ENCODE peak calls at places on chromosomes 3 and 15, in seven cellular contexts. One of them, this sample, is unnamed. For H3K4me1 and H3K9me3, the result is how much of the 10 kb centered on the place peaks cover.

GRCh38 chr15:40238481-40238926 is 359 bp upstream of the PAK6 start:
- DNase-seq in left ventricle myocardium inferior: no peak
- DNase-seq in aorta: no peak
- DNase-seq in ovary: no peak
- DNase-seq in CD8-positive, alpha-beta memory T cell: no peak
- DNase-seq in Peyer's patch: peak
- DNase-seq in lower lobe of right lung: no peak
- DNase-seq in this sample: no peak

GRCh38 chr15:63481105-63481810 is 23.1 kb upstream of the USP3 start:
- DNase-seq in aorta: no peak
- DNase-seq in left ventricle myocardium inferior: no peak
- DNase-seq in CD8-positive, alpha-beta memory T cell: no peak
- DNase-seq in ovary: no peak
- DNase-seq in lower lobe of right lung: no peak
- DNase-seq in Peyer's patch: peak
- DNase-seq in this sample: no peak

GRCh38 chr3:82133070-82133606 is 371.7 kb upstream of the GBE1 start:
- DNase-seq in left ventricle myocardium inferior: peak
- DNase-seq in lower lobe of right lung: peak
- DNase-seq in aorta: peak
- DNase-seq in CD8-positive, alpha-beta memory T cell: peak
- DNase-seq in ovary: peak
- DNase-seq in Peyer's patch: peak
- DNase-seq in this sample: peak

GRCh38 chr15:67149859-67150824 is 84.7 kb downstream of the SMAD3 start:
- DNase-seq in lower lobe of right lung: no peak
- DNase-seq in aorta: peak
- DNase-seq in ovary: peak
- DNase-seq in Peyer's patch: peak
- DNase-seq in CD8-positive, alpha-beta memory T cell: no peak
- DNase-seq in left ventricle myocardium inferior: peak
- DNase-seq in this sample: no peak

GRCh38 chr3:14289590-14290453 is 111.2 kb downstream of the LSM3 start:
- DNase-seq in aorta: no peak
- DNase-seq in left ventricle myocardium inferior: no peak
- DNase-seq in ovary: no peak
- DNase-seq in lower lobe of right lung: no peak
- DNase-seq in Peyer's patch: peak
- DNase-seq in CD8-positive, alpha-beta memory T cell: no peak
- DNase-seq in this sample: no peak

GRCh38 chr3:197234947-197235914 is 63.2 kb downstream of the DLG1 start:
- DNase-seq in Peyer's patch: no peak
- DNase-seq in left ventricle myocardium inferior: no peak
- DNase-seq in aorta: no peak
- DNase-seq in lower lobe of right lung: no peak
- DNase-seq in ovary: no peak
- DNase-seq in CD8-positive, alpha-beta memory T cell: no peak
- DNase-seq in this sample: no peak

GRCh38 chr3:122004123-122004522 is 17.9 kb downstream of the ILDR1 start:
- DNase-seq in left ventricle myocardium inferior: no peak
- DNase-seq in lower lobe of right lung: no peak
- DNase-seq in Peyer's patch: no peak
- DNase-seq in CD8-positive, alpha-beta memory T cell: no peak
- DNase-seq in aorta: no peak
- DNase-seq in ovary: no peak
- DNase-seq in this sample: no peak

GRCh38 chr15:32942286-32942927 is 224.6 kb downstream of the GREM1 start:
- DNase-seq in ovary: no peak
- DNase-seq in lower lobe of right lung: no peak
- DNase-seq in Peyer's patch: no peak
- DNase-seq in aorta: no peak
- DNase-seq in CD8-positive, alpha-beta memory T cell: no peak
- DNase-seq in left ventricle myocardium inferior: no peak
- DNase-seq in this sample: no peak

GRCh38 chr15:42584031-42584765 is 8.8 kb downstream of the STARD9 start:
- DNase-seq in Peyer's patch: no peak
- DNase-seq in left ventricle myocardium inferior: no peak
- DNase-seq in aorta: no peak
- DNase-seq in lower lobe of right lung: no peak
- DNase-seq in CD8-positive, alpha-beta memory T cell: no peak
- DNase-seq in ovary: no peak
- DNase-seq in this sample: no peak

GRCh38 chr3:127959873-127960272 is 44.8 kb downstream of the KBTBD12 start:
- DNase-seq in aorta: no peak
- DNase-seq in CD8-positive, alpha-beta memory T cell: no peak
- DNase-seq in lower lobe of right lung: no peak
- DNase-seq in left ventricle myocardium inferior: no peak
- DNase-seq in ovary: no peak
- DNase-seq in Peyer's patch: no peak
- DNase-seq in this sample: no peak

GRCh38 chr3:106065831-106066230 is 197.0 kb upstream of the CBLB start:
- DNase-seq in Peyer's patch: no peak
- DNase-seq in CD8-positive, alpha-beta memory T cell: no peak
- DNase-seq in aorta: no peak
- DNase-seq in left ventricle myocardium inferior: no peak
- DNase-seq in ovary: no peak
- DNase-seq in lower lobe of right lung: no peak
- DNase-seq in this sample: no peak

GRCh38 chr3:31370681-31371080 is 162.0 kb upstream of the STT3B start:
- DNase-seq in CD8-positive, alpha-beta memory T cell: no peak
- DNase-seq in Peyer's patch: no peak
- DNase-seq in lower lobe of right lung: no peak
- DNase-seq in left ventricle myocardium inferior: no peak
- DNase-seq in ovary: no peak
- DNase-seq in aorta: no peak
- DNase-seq in this sample: no peak

GRCh38 chr15:89785771-89786135 is 9.6 kb downstream of the MESP2 start:
- DNase-seq in Peyer's patch: no peak
- DNase-seq in CD8-positive, alpha-beta memory T cell: no peak
- DNase-seq in ovary: no peak
- DNase-seq in lower lobe of right lung: no peak
- DNase-seq in left ventricle myocardium inferior: no peak
- DNase-seq in aorta: no peak
- DNase-seq in this sample: no peak

GRCh38 chr3:148930785-148931184 is 60.6 kb upstream of the GYG1 start:
- DNase-seq in Peyer's patch: no peak
- DNase-seq in ovary: no peak
- DNase-seq in lower lobe of right lung: no peak
- DNase-seq in left ventricle myocardium inferior: no peak
- DNase-seq in CD8-positive, alpha-beta memory T cell: no peak
- DNase-seq in aorta: no peak
- DNase-seq in this sample: no peak

GRCh38 chr15:70198441-70199123 is 100.9 kb upstream of the TLE3 start:
- DNase-seq in ovary: no peak
- DNase-seq in CD8-positive, alpha-beta memory T cell: no peak
- DNase-seq in aorta: no peak
- DNase-seq in lower lobe of right lung: no peak
- DNase-seq in Peyer's patch: no peak
- DNase-seq in left ventricle myocardium inferior: no peak
- DNase-seq in this sample: no peak

GRCh38 chr3:81734742-81735141 is 26.7 kb downstream of the GBE1 start:
- DNase-seq in ovary: no peak
- DNase-seq in Peyer's patch: no peak
- DNase-seq in aorta: no peak
- DNase-seq in left ventricle myocardium inferior: no peak
- DNase-seq in lower lobe of right lung: no peak
- DNase-seq in CD8-positive, alpha-beta memory T cell: no peak
- DNase-seq in this sample: no peak

GRCh38 chr3:78875851-78876250 is 891.9 kb downstream of the ROBO1 start:
- DNase-seq in left ventricle myocardium inferior: no peak
- DNase-seq in CD8-positive, alpha-beta memory T cell: no peak
- DNase-seq in ovary: no peak
- DNase-seq in aorta: no peak
- DNase-seq in Peyer's patch: no peak
- DNase-seq in lower lobe of right lung: no peak
- DNase-seq in this sample: no peak

GRCh38 chr3:149919509-149919908 is 51.2 kb downstream of the PFN2 start:
- DNase-seq in lower lobe of right lung: no peak
- DNase-seq in CD8-positive, alpha-beta memory T cell: no peak
- DNase-seq in ovary: no peak
- DNase-seq in Peyer's patch: no peak
- DNase-seq in left ventricle myocardium inferior: no peak
- DNase-seq in aorta: no peak
- DNase-seq in this sample: no peak

GRCh38 chr3:152298393-152299242 is 29.9 kb downstream of the MBNL1 start:
- DNase-seq in CD8-positive, alpha-beta memory T cell: peak
- DNase-seq in Peyer's patch: peak
- DNase-seq in lower lobe of right lung: no peak
- DNase-seq in aorta: no peak
- DNase-seq in left ventricle myocardium inferior: peak
- DNase-seq in ovary: peak
- DNase-seq in this sample: peak

GRCh38 chr15:63497642-63498100 is 6.7 kb upstream of the USP3 start:
- DNase-seq in left ventricle myocardium inferior: peak
- DNase-seq in ovary: no peak
- DNase-seq in Peyer's patch: peak
- DNase-seq in CD8-positive, alpha-beta memory T cell: peak
- DNase-seq in lower lobe of right lung: peak
- DNase-seq in aorta: peak
- DNase-seq in this sample: no peak

DNA sequence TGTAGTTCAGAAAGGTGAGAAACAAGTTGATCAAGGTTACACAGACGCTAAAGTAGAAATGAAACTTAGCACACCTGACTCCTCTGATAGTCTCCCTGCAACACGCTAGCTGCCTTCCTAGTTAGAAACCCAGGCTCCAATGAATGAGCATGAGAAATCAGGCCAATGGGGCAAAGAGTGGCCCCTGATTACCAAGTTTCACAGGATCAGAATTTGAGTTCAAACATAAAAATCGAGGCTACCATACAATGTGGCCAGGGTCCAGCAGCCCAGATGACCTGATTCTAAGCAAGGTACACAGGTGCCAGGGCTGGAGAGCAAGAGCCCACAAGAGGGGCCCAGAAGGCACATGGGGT is 7.7 kb downstream of the PLD1 start:
- DNase-seq in Peyer's patch: no peak
- DNase-seq in aorta: no peak
- DNase-seq in CD8-positive, alpha-beta memory T cell: no peak
- DNase-seq in lower lobe of right lung: no peak
- DNase-seq in ovary: no peak
- DNase-seq in left ventricle myocardium inferior: no peak
- DNase-seq in this sample: no peak
- H3K4me1 ChIP-seq in Peyer's patch: under half
- H3K4me1 ChIP-seq in aorta: under half
- H3K4me1 ChIP-seq in CD8-positive, alpha-beta memory T cell: under half
- H3K4me1 ChIP-seq in lower lobe of right lung: half or more
- H3K4me1 ChIP-seq in ovary: under half
- H3K4me1 ChIP-seq in left ventricle myocardium inferior: half or more
- H3K4me1 ChIP-seq in this sample: under half

DNA sequence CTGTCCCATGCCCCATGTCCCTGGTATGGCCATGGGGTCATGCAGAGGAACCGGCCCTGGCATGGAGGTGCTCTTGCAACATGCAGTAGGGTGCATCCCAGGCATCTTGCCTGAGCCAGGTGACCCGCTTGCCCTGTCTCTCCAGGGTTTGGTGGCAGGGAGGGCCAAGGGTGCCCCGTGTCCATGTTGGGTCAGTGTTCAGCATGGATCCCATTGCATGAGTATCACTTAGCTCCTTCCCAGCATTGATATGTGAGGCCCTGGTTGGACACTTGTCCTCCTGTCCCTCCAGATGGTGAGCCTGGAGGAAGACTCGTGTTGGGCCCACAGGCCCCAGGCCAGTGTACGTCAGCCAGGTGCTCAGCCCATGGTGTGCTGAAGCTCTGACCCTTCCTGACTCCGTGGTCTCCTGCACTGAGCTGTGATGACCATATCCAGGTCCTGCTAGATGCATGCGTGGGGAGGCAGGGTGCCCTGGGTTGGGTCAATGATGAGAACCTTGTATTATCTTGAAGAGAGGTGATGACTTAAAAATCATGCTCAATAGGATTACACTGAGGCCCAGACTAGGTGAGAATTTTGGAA is 205.0 kb downstream of the UBE3A start:
- DNase-seq in ovary: no peak
- DNase-seq in Peyer's patch: no peak
- DNase-seq in left ventricle myocardium inferior: no peak
- DNase-seq in CD8-positive, alpha-beta memory T cell: no peak
- DNase-seq in lower lobe of right lung: no peak
- DNase-seq in aorta: no peak
- DNase-seq in this sample: no peak
- H3K9me3 ChIP-seq in ovary: under half
- H3K9me3 ChIP-seq in Peyer's patch: under half
- H3K9me3 ChIP-seq in left ventricle myocardium inferior: under half
- H3K9me3 ChIP-seq in CD8-positive, alpha-beta memory T cell: under half
- H3K9me3 ChIP-seq in lower lobe of right lung: under half
- H3K9me3 ChIP-seq in aorta: under half
- H3K9me3 ChIP-seq in this sample: under half

GRCh38 chr3:50243552-50243895 is 7.5 kb downstream of the GNAI2 start:
- DNase-seq in Peyer's patch: no peak
- DNase-seq in lower lobe of right lung: no peak
- DNase-seq in ovary: no peak
- DNase-seq in CD8-positive, alpha-beta memory T cell: no peak
- DNase-seq in left ventricle myocardium inferior: no peak
- DNase-seq in aorta: no peak
- DNase-seq in this sample: no peak

GRCh38 chr3:50242778-50243551 is 7.0 kb downstream of the GNAI2 start:
- DNase-seq in lower lobe of right lung: peak
- DNase-seq in ovary: peak
- DNase-seq in left ventricle myocardium inferior: peak
- DNase-seq in aorta: peak
- DNase-seq in Peyer's patch: peak
- DNase-seq in CD8-positive, alpha-beta memory T cell: peak
- DNase-seq in this sample: peak

GRCh38 chr3:50242371-50242770 is 6.4 kb downstream of the GNAI2 start:
- DNase-seq in aorta: no peak
- DNase-seq in ovary: no peak
- DNase-seq in left ventricle myocardium inferior: no peak
- DNase-seq in lower lobe of right lung: no peak
- DNase-seq in Peyer's patch: no peak
- DNase-seq in CD8-positive, alpha-beta memory T cell: no peak
- DNase-seq in this sample: no peak

GRCh38 chr3:50239649-50240048 is 3.6 kb downstream of the GNAI2 start:
- DNase-seq in left ventricle myocardium inferior: no peak
- DNase-seq in ovary: no peak
- DNase-seq in aorta: no peak
- DNase-seq in CD8-positive, alpha-beta memory T cell: no peak
- DNase-seq in Peyer's patch: no peak
- DNase-seq in lower lobe of right lung: no peak
- DNase-seq in this sample: no peak

DNA sequence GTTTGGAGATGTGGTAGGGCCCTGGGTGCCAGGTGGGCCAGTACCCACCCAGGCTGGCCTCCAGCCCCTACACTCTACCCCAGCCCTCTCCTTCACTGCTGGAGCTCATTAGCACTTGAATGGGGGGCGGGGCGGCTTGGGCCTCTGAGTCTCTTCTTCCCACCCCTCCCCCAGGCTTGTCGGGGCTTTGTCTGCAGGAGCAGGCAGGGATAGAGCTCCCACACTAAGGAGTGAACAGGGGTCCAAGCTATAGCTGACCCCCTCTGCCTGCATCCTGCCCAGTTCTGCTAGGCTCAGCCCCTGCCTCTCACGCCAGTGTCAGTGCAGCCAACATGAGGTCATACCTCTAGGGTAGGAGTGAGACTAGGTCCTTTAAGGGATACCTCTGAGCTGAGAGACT is 5.2 kb downstream of the GNAI2 start:
- DNase-seq in left ventricle myocardium inferior: no peak
- DNase-seq in CD8-positive, alpha-beta memory T cell: no peak
- DNase-seq in Peyer's patch: no peak
- DNase-seq in ovary: no peak
- DNase-seq in aorta: no peak
- DNase-seq in lower lobe of right lung: no peak
- DNase-seq in this sample: no peak
- H3K4me3 ChIP-seq in left ventricle myocardium inferior: peak
- H3K4me3 ChIP-seq in CD8-positive, alpha-beta memory T cell: no peak
- H3K4me3 ChIP-seq in Peyer's patch: no peak
- H3K4me3 ChIP-seq in ovary: no peak
- H3K4me3 ChIP-seq in aorta: no peak
- H3K4me3 ChIP-seq in lower lobe of right lung: peak
- H3K4me3 ChIP-seq in this sample: no peak

GRCh38 chr3:184320099-184320445 is 5.7 kb downstream of the EIF4G1 start:
- DNase-seq in ovary: peak
- DNase-seq in aorta: peak
- DNase-seq in Peyer's patch: peak
- DNase-seq in CD8-positive, alpha-beta memory T cell: no peak
- DNase-seq in lower lobe of right lung: peak
- DNase-seq in left ventricle myocardium inferior: peak
- DNase-seq in this sample: peak
- H3K4me1 ChIP-seq in ovary: under half
- H3K4me1 ChIP-seq in aorta: under half
- H3K4me1 ChIP-seq in Peyer's patch: under half
- H3K4me1 ChIP-seq in CD8-positive, alpha-beta memory T cell: under half
- H3K4me1 ChIP-seq in lower lobe of right lung: half or more
- H3K4me1 ChIP-seq in left ventricle myocardium inferior: half or more
- H3K4me1 ChIP-seq in this sample: under half